ENCODE peak calls at places on chromosomes 3 and 15, in ten cellular contexts. One of them, this sample, is unnamed.

GRCh38 chr3:155431856-155432570 is 138.5 kb upstream of the STRIT1 start:
- DNase-seq in progenitor cell of endocrine pancreas: no peak
- DNase-seq in Calu3: no peak
- DNase-seq in heart right ventricle: no peak
- DNase-seq in adrenal gland: no peak
- DNase-seq in neural crest cell: no peak
- DNase-seq in thoracic aorta: no peak
- DNase-seq in GM12878: no peak
- DNase-seq in CD8-positive, alpha-beta T cell: no peak
- DNase-seq in heart left ventricle: no peak
- DNase-seq in this sample: no peak

GRCh38 chr15:46853600-46853999 is 863.7 kb upstream of the SEMA6D start:
- DNase-seq in progenitor cell of endocrine pancreas: no peak
- DNase-seq in Calu3: no peak
- DNase-seq in heart right ventricle: no peak
- DNase-seq in adrenal gland: no peak
- DNase-seq in neural crest cell: no peak
- DNase-seq in thoracic aorta: no peak
- DNase-seq in GM12878: no peak
- DNase-seq in CD8-positive, alpha-beta T cell: no peak
- DNase-seq in heart left ventricle: no peak
- DNase-seq in this sample: no peak

GRCh38 chr3:182567666-182568065 is 225.6 kb upstream of the ATP11B start:
- DNase-seq in progenitor cell of endocrine pancreas: no peak
- DNase-seq in Calu3: peak; percentile 20
- DNase-seq in heart right ventricle: no peak
- DNase-seq in adrenal gland: no peak
- DNase-seq in neural crest cell: no peak
- DNase-seq in thoracic aorta: no peak
- DNase-seq in GM12878: no peak
- DNase-seq in CD8-positive, alpha-beta T cell: no peak
- DNase-seq in heart left ventricle: no peak
- DNase-seq in this sample: no peak

GRCh38 chr15:55587321-55588069 is 650 bp downstream of the PYGO1 start:
- DNase-seq in progenitor cell of endocrine pancreas: peak; percentile 50
- DNase-seq in Calu3: peak; percentile 36
- DNase-seq in heart right ventricle: peak; percentile 5
- DNase-seq in adrenal gland: peak; percentile 41
- DNase-seq in neural crest cell: peak; percentile 58
- DNase-seq in thoracic aorta: no peak
- DNase-seq in GM12878: no peak
- DNase-seq in CD8-positive, alpha-beta T cell: no peak
- DNase-seq in heart left ventricle: peak; percentile 29
- DNase-seq in this sample: no peak

GRCh38 chr15:98554272-98555172 is 93.8 kb upstream of the IGF1R start:
- DNase-seq in progenitor cell of endocrine pancreas: no peak
- DNase-seq in Calu3: no peak
- DNase-seq in heart right ventricle: no peak
- DNase-seq in adrenal gland: no peak
- DNase-seq in neural crest cell: no peak
- DNase-seq in thoracic aorta: no peak
- DNase-seq in GM12878: no peak
- DNase-seq in CD8-positive, alpha-beta T cell: no peak
- DNase-seq in heart left ventricle: no peak
- DNase-seq in this sample: no peak

GRCh38 chr15:39462691-39463090 is 118.2 kb upstream of the THBS1 start:
- DNase-seq in progenitor cell of endocrine pancreas: no peak
- DNase-seq in Calu3: no peak
- DNase-seq in heart right ventricle: no peak
- DNase-seq in adrenal gland: no peak
- DNase-seq in neural crest cell: no peak
- DNase-seq in thoracic aorta: no peak
- DNase-seq in GM12878: no peak
- DNase-seq in CD8-positive, alpha-beta T cell: no peak
- DNase-seq in heart left ventricle: no peak
- DNase-seq in this sample: no peak

GRCh38 chr15:78224024-78224413 is 10.3 kb downstream of the ACSBG1 start:
- DNase-seq in progenitor cell of endocrine pancreas: no peak
- DNase-seq in Calu3: no peak
- DNase-seq in heart right ventricle: no peak
- DNase-seq in adrenal gland: no peak
- DNase-seq in neural crest cell: no peak
- DNase-seq in thoracic aorta: no peak
- DNase-seq in GM12878: no peak
- DNase-seq in CD8-positive, alpha-beta T cell: no peak
- DNase-seq in heart left ventricle: peak; percentile 19
- DNase-seq in this sample: no peak

GRCh38 chr3:26438325-26438940 is 184.1 kb upstream of the LRRC3B start:
- DNase-seq in progenitor cell of endocrine pancreas: no peak
- DNase-seq in Calu3: no peak
- DNase-seq in heart right ventricle: no peak
- DNase-seq in adrenal gland: no peak
- DNase-seq in neural crest cell: no peak
- DNase-seq in thoracic aorta: no peak
- DNase-seq in GM12878: no peak
- DNase-seq in CD8-positive, alpha-beta T cell: no peak
- DNase-seq in heart left ventricle: no peak
- DNase-seq in this sample: no peak

GRCh38 chr3:38534180-38534579 is 38.0 kb downstream of the EXOG start:
- DNase-seq in progenitor cell of endocrine pancreas: no peak
- DNase-seq in Calu3: no peak
- DNase-seq in heart right ventricle: no peak
- DNase-seq in adrenal gland: no peak
- DNase-seq in neural crest cell: no peak
- DNase-seq in thoracic aorta: no peak
- DNase-seq in GM12878: no peak
- DNase-seq in CD8-positive, alpha-beta T cell: no peak
- DNase-seq in heart left ventricle: no peak
- DNase-seq in this sample: no peak

GRCh38 chr3:193665370-193665989 is 72.5 kb downstream of the OPA1 start:
- DNase-seq in progenitor cell of endocrine pancreas: no peak
- DNase-seq in Calu3: no peak
- DNase-seq in heart right ventricle: no peak
- DNase-seq in adrenal gland: no peak
- DNase-seq in neural crest cell: no peak
- DNase-seq in thoracic aorta: no peak
- DNase-seq in GM12878: no peak
- DNase-seq in CD8-positive, alpha-beta T cell: no peak
- DNase-seq in heart left ventricle: no peak
- DNase-seq in this sample: no peak

GRCh38 chr15:69160976-69161877 is 792 bp downstream of the GLCE start:
- DNase-seq in progenitor cell of endocrine pancreas: peak; percentile 37
- DNase-seq in Calu3: peak; percentile 59
- DNase-seq in heart right ventricle: peak; percentile 32
- DNase-seq in adrenal gland: peak; percentile 37
- DNase-seq in neural crest cell: peak; percentile 25
- DNase-seq in thoracic aorta: no peak
- DNase-seq in GM12878: no peak
- DNase-seq in CD8-positive, alpha-beta T cell: no peak
- DNase-seq in heart left ventricle: peak; percentile 59
- DNase-seq in this sample: peak; percentile 41

GRCh38 chr15:76035593-76035992 is 23.4 kb upstream of the NRG4 start:
- DNase-seq in progenitor cell of endocrine pancreas: no peak
- DNase-seq in Calu3: no peak
- DNase-seq in heart right ventricle: no peak
- DNase-seq in adrenal gland: no peak
- DNase-seq in neural crest cell: no peak
- DNase-seq in thoracic aorta: no peak
- DNase-seq in GM12878: no peak
- DNase-seq in CD8-positive, alpha-beta T cell: no peak
- DNase-seq in heart left ventricle: no peak
- DNase-seq in this sample: no peak
- TF ChIP-seq CTCF in progenitor cell of endocrine pancreas: no peak
- TF ChIP-seq CTCF in Calu3: no peak
- TF ChIP-seq CTCF in heart right ventricle: no peak
- TF ChIP-seq CTCF in adrenal gland: no peak
- TF ChIP-seq CTCF in neural crest cell: no peak
- TF ChIP-seq CTCF in thoracic aorta: no peak
- TF ChIP-seq CTCF in GM12878: no peak
- TF ChIP-seq CTCF in CD8-positive, alpha-beta T cell: no peak
- TF ChIP-seq CTCF in heart left ventricle: no peak
- TF ChIP-seq CTCF in this sample: no peak

GRCh38 chr15:25544076-25544475 is 105.3 kb upstream of the UBE3A start:
- DNase-seq in progenitor cell of endocrine pancreas: no peak
- DNase-seq in Calu3: no peak
- DNase-seq in heart right ventricle: no peak
- DNase-seq in adrenal gland: no peak
- DNase-seq in neural crest cell: no peak
- DNase-seq in thoracic aorta: no peak
- DNase-seq in GM12878: no peak
- DNase-seq in CD8-positive, alpha-beta T cell: no peak
- DNase-seq in heart left ventricle: no peak
- DNase-seq in this sample: no peak

GRCh38 chr15:25542648-25543047 is 103.8 kb upstream of the UBE3A start:
- DNase-seq in progenitor cell of endocrine pancreas: no peak
- DNase-seq in Calu3: no peak
- DNase-seq in heart right ventricle: no peak
- DNase-seq in adrenal gland: no peak
- DNase-seq in neural crest cell: no peak
- DNase-seq in thoracic aorta: no peak
- DNase-seq in GM12878: no peak
- DNase-seq in CD8-positive, alpha-beta T cell: no peak
- DNase-seq in heart left ventricle: no peak
- DNase-seq in this sample: no peak

GRCh38 chr15:25545017-25545416 is 106.2 kb upstream of the UBE3A start:
- DNase-seq in progenitor cell of endocrine pancreas: no peak
- DNase-seq in Calu3: no peak
- DNase-seq in heart right ventricle: no peak
- DNase-seq in adrenal gland: no peak
- DNase-seq in neural crest cell: no peak
- DNase-seq in thoracic aorta: no peak
- DNase-seq in GM12878: no peak
- DNase-seq in CD8-positive, alpha-beta T cell: no peak
- DNase-seq in heart left ventricle: no peak
- DNase-seq in this sample: no peak

GRCh38 chr15:25541228-25541627 is 102.4 kb upstream of the UBE3A start:
- DNase-seq in progenitor cell of endocrine pancreas: no peak
- DNase-seq in Calu3: no peak
- DNase-seq in heart right ventricle: no peak
- DNase-seq in adrenal gland: no peak
- DNase-seq in neural crest cell: no peak
- DNase-seq in thoracic aorta: no peak
- DNase-seq in GM12878: no peak
- DNase-seq in CD8-positive, alpha-beta T cell: no peak
- DNase-seq in heart left ventricle: no peak
- DNase-seq in this sample: no peak

GRCh38 chr15:25543156-25543555 is 104.3 kb upstream of the UBE3A start:
- DNase-seq in progenitor cell of endocrine pancreas: no peak
- DNase-seq in Calu3: no peak
- DNase-seq in heart right ventricle: peak; percentile 65
- DNase-seq in adrenal gland: peak; percentile 77
- DNase-seq in neural crest cell: no peak
- DNase-seq in thoracic aorta: peak; percentile 54
- DNase-seq in GM12878: no peak
- DNase-seq in CD8-positive, alpha-beta T cell: no peak
- DNase-seq in heart left ventricle: peak; percentile 57
- DNase-seq in this sample: no peak
- TF ChIP-seq CTCF in progenitor cell of endocrine pancreas: no peak
- TF ChIP-seq CTCF in Calu3: no peak
- TF ChIP-seq CTCF in heart right ventricle: peak; percentile 21
- TF ChIP-seq CTCF in adrenal gland: no peak
- TF ChIP-seq CTCF in neural crest cell: no peak
- TF ChIP-seq CTCF in thoracic aorta: no peak
- TF ChIP-seq CTCF in GM12878: no peak
- TF ChIP-seq CTCF in CD8-positive, alpha-beta T cell: no peak
- TF ChIP-seq CTCF in heart left ventricle: no peak
- TF ChIP-seq CTCF in this sample: no peak

GRCh38 chr3:46861996-46862688 is 1.1 kb downstream of the MYL3 start:
- DNase-seq in progenitor cell of endocrine pancreas: no peak
- DNase-seq in Calu3: no peak
- DNase-seq in heart right ventricle: peak; percentile 3
- DNase-seq in adrenal gland: no peak
- DNase-seq in neural crest cell: no peak
- DNase-seq in thoracic aorta: no peak
- DNase-seq in GM12878: no peak
- DNase-seq in CD8-positive, alpha-beta T cell: no peak
- DNase-seq in heart left ventricle: peak; percentile 40
- DNase-seq in this sample: no peak

GRCh38 chr3:46863261-46863782 is at the start of gene MYL3:
- DNase-seq in progenitor cell of endocrine pancreas: no peak
- DNase-seq in Calu3: no peak
- DNase-seq in heart right ventricle: peak; percentile 85
- DNase-seq in adrenal gland: no peak
- DNase-seq in neural crest cell: no peak
- DNase-seq in thoracic aorta: no peak
- DNase-seq in GM12878: no peak
- DNase-seq in CD8-positive, alpha-beta T cell: no peak
- DNase-seq in heart left ventricle: peak; percentile 89
- DNase-seq in this sample: no peak

GRCh38 chr3:46861293-46861995 is 1.8 kb downstream of the MYL3 start:
- DNase-seq in progenitor cell of endocrine pancreas: no peak
- DNase-seq in Calu3: no peak
- DNase-seq in heart right ventricle: peak; percentile 81
- DNase-seq in adrenal gland: peak; percentile 8
- DNase-seq in neural crest cell: no peak
- DNase-seq in thoracic aorta: no peak
- DNase-seq in GM12878: no peak
- DNase-seq in CD8-positive, alpha-beta T cell: no peak
- DNase-seq in heart left ventricle: peak; percentile 79
- DNase-seq in this sample: no peak

GRCh38 chr3:46864051-46864881 is 1.0 kb upstream of the MYL3 start:
- DNase-seq in progenitor cell of endocrine pancreas: no peak
- DNase-seq in Calu3: no peak
- DNase-seq in heart right ventricle: no peak
- DNase-seq in adrenal gland: no peak
- DNase-seq in neural crest cell: no peak
- DNase-seq in thoracic aorta: no peak
- DNase-seq in GM12878: no peak
- DNase-seq in CD8-positive, alpha-beta T cell: no peak
- DNase-seq in heart left ventricle: peak; percentile 68
- DNase-seq in this sample: no peak

GRCh38 chr3:46862689-46863020 is 589 bp downstream of the MYL3 start:
- DNase-seq in progenitor cell of endocrine pancreas: no peak
- DNase-seq in Calu3: no peak
- DNase-seq in heart right ventricle: peak; percentile 3
- DNase-seq in adrenal gland: no peak
- DNase-seq in neural crest cell: no peak
- DNase-seq in thoracic aorta: no peak
- DNase-seq in GM12878: no peak
- DNase-seq in CD8-positive, alpha-beta T cell: no peak
- DNase-seq in heart left ventricle: no peak
- DNase-seq in this sample: no peak
- TF ChIP-seq CTCF in progenitor cell of endocrine pancreas: no peak
- TF ChIP-seq CTCF in Calu3: no peak
- TF ChIP-seq CTCF in heart right ventricle: no peak
- TF ChIP-seq CTCF in adrenal gland: no peak
- TF ChIP-seq CTCF in neural crest cell: no peak
- TF ChIP-seq CTCF in thoracic aorta: no peak
- TF ChIP-seq CTCF in GM12878: no peak
- TF ChIP-seq CTCF in CD8-positive, alpha-beta T cell: no peak
- TF ChIP-seq CTCF in heart left ventricle: no peak
- TF ChIP-seq CTCF in this sample: no peak

DNA sequence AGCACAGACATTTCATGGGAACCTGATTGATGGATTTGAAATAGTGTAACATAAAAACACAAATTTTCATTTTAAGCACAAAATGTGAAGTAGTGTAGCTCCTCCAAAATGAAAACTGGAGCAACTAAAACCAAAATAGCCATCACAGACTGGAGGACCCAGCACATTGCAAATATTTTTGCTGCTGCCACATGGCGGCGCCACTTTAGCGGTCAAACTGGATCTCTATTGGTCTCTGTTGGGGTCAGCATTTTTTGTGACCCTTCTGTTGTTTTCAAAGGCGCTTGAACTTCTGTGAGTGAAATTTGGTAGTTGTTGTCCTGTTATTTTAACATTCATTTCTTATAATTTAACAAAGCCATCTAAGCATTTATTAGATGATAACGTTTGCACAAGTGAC is 259.9 kb downstream of the IL20RB start:
- DNase-seq in progenitor cell of endocrine pancreas: no peak
- DNase-seq in Calu3: peak; percentile 35
- DNase-seq in heart right ventricle: no peak
- DNase-seq in adrenal gland: no peak
- DNase-seq in neural crest cell: peak; percentile 30
- DNase-seq in thoracic aorta: no peak
- DNase-seq in GM12878: no peak
- DNase-seq in CD8-positive, alpha-beta T cell: no peak
- DNase-seq in heart left ventricle: no peak
- DNase-seq in this sample: no peak
- TF ChIP-seq CTCF in progenitor cell of endocrine pancreas: peak; percentile 62
- TF ChIP-seq CTCF in Calu3: peak; percentile 60
- TF ChIP-seq CTCF in heart right ventricle: no peak
- TF ChIP-seq CTCF in adrenal gland: no peak
- TF ChIP-seq CTCF in neural crest cell: peak; percentile 56
- TF ChIP-seq CTCF in thoracic aorta: no peak
- TF ChIP-seq CTCF in GM12878: peak; percentile 27
- TF ChIP-seq CTCF in CD8-positive, alpha-beta T cell: no peak
- TF ChIP-seq CTCF in heart left ventricle: peak; percentile 35
- TF ChIP-seq CTCF in this sample: peak; percentile 36

This sample was measured in GM20000.